ENCODE peak calls at places on chromosomes 6 and 20, in six cellular contexts. One of them, this sample, is unnamed.

GRCh38 chr20:3785240-3786125 is 1.1 kb downstream of the CENPB start:
- DNase-seq in stimulated activated naive CD8-positive, alpha-beta T cell treated with anti-CD3 and anti-CD28 coated beads, Interleukin-15, Interleukin-2, amounts not matched to agents 100 U/mL and 50 U/mL, for 24 hours: no peak
- DNase-seq in HTR-8/SVneo: no peak
- DNase-seq in cardiac muscle cell: no peak
- DNase-seq in fibroblast of the aortic adventitia: no peak
- DNase-seq in dermis microvascular lymphatic vessel endothelial cell: peak
- DNase-seq in this sample: no peak

GRCh38 chr6:32187009-32187709 is 2.8 kb downstream of the PBX2 start:
- DNase-seq in fibroblast of the aortic adventitia: no peak
- DNase-seq in cardiac muscle cell: no peak
- DNase-seq in HTR-8/SVneo: no peak
- DNase-seq in dermis microvascular lymphatic vessel endothelial cell: peak
- DNase-seq in stimulated activated naive CD8-positive, alpha-beta T cell treated with anti-CD3 and anti-CD28 coated beads, Interleukin-15, Interleukin-2, amounts not matched to agents 100 U/mL and 50 U/mL, for 24 hours: no peak
- DNase-seq in this sample: no peak

GRCh38 chr6:110348956-110349565 is 9.1 kb downstream of the METTL24 start:
- DNase-seq in stimulated activated naive CD8-positive, alpha-beta T cell treated with anti-CD3 and anti-CD28 coated beads, Interleukin-15, Interleukin-2, amounts not matched to agents 100 U/mL and 50 U/mL, for 24 hours: no peak
- DNase-seq in HTR-8/SVneo: no peak
- DNase-seq in cardiac muscle cell: no peak
- DNase-seq in fibroblast of the aortic adventitia: no peak
- DNase-seq in dermis microvascular lymphatic vessel endothelial cell: no peak
- DNase-seq in this sample: no peak

GRCh38 chr6:143675946-143676345 is 1.8 kb upstream of the PHACTR2 start:
- DNase-seq in dermis microvascular lymphatic vessel endothelial cell: no peak
- DNase-seq in cardiac muscle cell: no peak
- DNase-seq in fibroblast of the aortic adventitia: peak
- DNase-seq in stimulated activated naive CD8-positive, alpha-beta T cell treated with anti-CD3 and anti-CD28 coated beads, Interleukin-15, Interleukin-2, amounts not matched to agents 100 U/mL and 50 U/mL, for 24 hours: no peak
- DNase-seq in HTR-8/SVneo: no peak
- DNase-seq in this sample: peak

GRCh38 chr6:117441824-117442264 is 16.1 kb upstream of the ROS1 start:
- DNase-seq in fibroblast of the aortic adventitia: peak
- DNase-seq in stimulated activated naive CD8-positive, alpha-beta T cell treated with anti-CD3 and anti-CD28 coated beads, Interleukin-15, Interleukin-2, amounts not matched to agents 100 U/mL and 50 U/mL, for 24 hours: no peak
- DNase-seq in HTR-8/SVneo: no peak
- DNase-seq in cardiac muscle cell: no peak
- DNase-seq in dermis microvascular lymphatic vessel endothelial cell: no peak
- DNase-seq in this sample: peak

GRCh38 chr6:138590796-138591709 is 91.8 kb upstream of the NHSL1 start:
- DNase-seq in fibroblast of the aortic adventitia: peak
- DNase-seq in dermis microvascular lymphatic vessel endothelial cell: peak
- DNase-seq in HTR-8/SVneo: peak
- DNase-seq in cardiac muscle cell: peak
- DNase-seq in stimulated activated naive CD8-positive, alpha-beta T cell treated with anti-CD3 and anti-CD28 coated beads, Interleukin-15, Interleukin-2, amounts not matched to agents 100 U/mL and 50 U/mL, for 24 hours: peak
- DNase-seq in this sample: peak

GRCh38 chr6:82396964-82397761 is 33.5 kb downstream of the TPBG start:
- DNase-seq in dermis microvascular lymphatic vessel endothelial cell: no peak
- DNase-seq in stimulated activated naive CD8-positive, alpha-beta T cell treated with anti-CD3 and anti-CD28 coated beads, Interleukin-15, Interleukin-2, amounts not matched to agents 100 U/mL and 50 U/mL, for 24 hours: no peak
- DNase-seq in cardiac muscle cell: no peak
- DNase-seq in HTR-8/SVneo: peak
- DNase-seq in fibroblast of the aortic adventitia: peak
- DNase-seq in this sample: peak

GRCh38 chr6:127342946-127343752 is at the start of gene ECHDC1:
- DNase-seq in fibroblast of the aortic adventitia: peak
- DNase-seq in dermis microvascular lymphatic vessel endothelial cell: peak
- DNase-seq in stimulated activated naive CD8-positive, alpha-beta T cell treated with anti-CD3 and anti-CD28 coated beads, Interleukin-15, Interleukin-2, amounts not matched to agents 100 U/mL and 50 U/mL, for 24 hours: peak
- DNase-seq in cardiac muscle cell: peak
- DNase-seq in HTR-8/SVneo: peak
- DNase-seq in this sample: peak

GRCh38 chr20:62141397-62142251 is 1.6 kb downstream of the PSMA7 start:
- DNase-seq in dermis microvascular lymphatic vessel endothelial cell: peak
- DNase-seq in stimulated activated naive CD8-positive, alpha-beta T cell treated with anti-CD3 and anti-CD28 coated beads, Interleukin-15, Interleukin-2, amounts not matched to agents 100 U/mL and 50 U/mL, for 24 hours: peak
- DNase-seq in HTR-8/SVneo: no peak
- DNase-seq in fibroblast of the aortic adventitia: peak
- DNase-seq in cardiac muscle cell: peak
- DNase-seq in this sample: peak

GRCh38 chr6:103838457-103838856 is 1021.3 kb downstream of the HACE1 start:
- DNase-seq in cardiac muscle cell: no peak
- DNase-seq in fibroblast of the aortic adventitia: no peak
- DNase-seq in HTR-8/SVneo: no peak
- DNase-seq in dermis microvascular lymphatic vessel endothelial cell: no peak
- DNase-seq in stimulated activated naive CD8-positive, alpha-beta T cell treated with anti-CD3 and anti-CD28 coated beads, Interleukin-15, Interleukin-2, amounts not matched to agents 100 U/mL and 50 U/mL, for 24 hours: no peak
- DNase-seq in this sample: no peak

GRCh38 chr20:24995741-24996448 is 3.3 kb upstream of the APMAP start:
- DNase-seq in HTR-8/SVneo: no peak
- DNase-seq in dermis microvascular lymphatic vessel endothelial cell: no peak
- DNase-seq in stimulated activated naive CD8-positive, alpha-beta T cell treated with anti-CD3 and anti-CD28 coated beads, Interleukin-15, Interleukin-2, amounts not matched to agents 100 U/mL and 50 U/mL, for 24 hours: no peak
- DNase-seq in cardiac muscle cell: no peak
- DNase-seq in fibroblast of the aortic adventitia: peak
- DNase-seq in this sample: peak

GRCh38 chr20:57114290-57115005 is 152.0 kb downstream of the BMP7 start:
- DNase-seq in cardiac muscle cell: no peak
- DNase-seq in dermis microvascular lymphatic vessel endothelial cell: no peak
- DNase-seq in fibroblast of the aortic adventitia: no peak
- DNase-seq in stimulated activated naive CD8-positive, alpha-beta T cell treated with anti-CD3 and anti-CD28 coated beads, Interleukin-15, Interleukin-2, amounts not matched to agents 100 U/mL and 50 U/mL, for 24 hours: no peak
- DNase-seq in HTR-8/SVneo: no peak
- DNase-seq in this sample: no peak

GRCh38 chr6:17281497-17282481 is 628 bp downstream of the RBM24 start:
- DNase-seq in HTR-8/SVneo: no peak
- DNase-seq in dermis microvascular lymphatic vessel endothelial cell: peak
- DNase-seq in stimulated activated naive CD8-positive, alpha-beta T cell treated with anti-CD3 and anti-CD28 coated beads, Interleukin-15, Interleukin-2, amounts not matched to agents 100 U/mL and 50 U/mL, for 24 hours: peak
- DNase-seq in cardiac muscle cell: no peak
- DNase-seq in fibroblast of the aortic adventitia: peak
- DNase-seq in this sample: peak

GRCh38 chr6:44305200-44305725 is 7.9 kb downstream of the AARS2 start:
- DNase-seq in dermis microvascular lymphatic vessel endothelial cell: no peak
- DNase-seq in fibroblast of the aortic adventitia: no peak
- DNase-seq in stimulated activated naive CD8-positive, alpha-beta T cell treated with anti-CD3 and anti-CD28 coated beads, Interleukin-15, Interleukin-2, amounts not matched to agents 100 U/mL and 50 U/mL, for 24 hours: no peak
- DNase-seq in HTR-8/SVneo: no peak
- DNase-seq in cardiac muscle cell: peak
- DNase-seq in this sample: no peak

GRCh38 chr20:12269579-12269978 is 351.9 kb downstream of the BTBD3 start:
- DNase-seq in stimulated activated naive CD8-positive, alpha-beta T cell treated with anti-CD3 and anti-CD28 coated beads, Interleukin-15, Interleukin-2, amounts not matched to agents 100 U/mL and 50 U/mL, for 24 hours: no peak
- DNase-seq in dermis microvascular lymphatic vessel endothelial cell: no peak
- DNase-seq in fibroblast of the aortic adventitia: no peak
- DNase-seq in HTR-8/SVneo: no peak
- DNase-seq in cardiac muscle cell: no peak
- DNase-seq in this sample: no peak

GRCh38 chr6:16335176-16335575 is 96.8 kb downstream of the GMPR start:
- DNase-seq in stimulated activated naive CD8-positive, alpha-beta T cell treated with anti-CD3 and anti-CD28 coated beads, Interleukin-15, Interleukin-2, amounts not matched to agents 100 U/mL and 50 U/mL, for 24 hours: no peak
- DNase-seq in cardiac muscle cell: no peak
- DNase-seq in HTR-8/SVneo: no peak
- DNase-seq in dermis microvascular lymphatic vessel endothelial cell: no peak
- DNase-seq in fibroblast of the aortic adventitia: no peak
- DNase-seq in this sample: no peak

GRCh38 chr6:45881705-45882435 is 133.8 kb downstream of the CLIC5 start:
- DNase-seq in cardiac muscle cell: no peak
- DNase-seq in stimulated activated naive CD8-positive, alpha-beta T cell treated with anti-CD3 and anti-CD28 coated beads, Interleukin-15, Interleukin-2, amounts not matched to agents 100 U/mL and 50 U/mL, for 24 hours: no peak
- DNase-seq in fibroblast of the aortic adventitia: no peak
- DNase-seq in dermis microvascular lymphatic vessel endothelial cell: no peak
- DNase-seq in HTR-8/SVneo: no peak
- DNase-seq in this sample: no peak

GRCh38 chr20:57948177-57948955 is 238.6 kb upstream of the PMEPA1 start:
- DNase-seq in fibroblast of the aortic adventitia: no peak
- DNase-seq in cardiac muscle cell: no peak
- DNase-seq in HTR-8/SVneo: no peak
- DNase-seq in dermis microvascular lymphatic vessel endothelial cell: no peak
- DNase-seq in stimulated activated naive CD8-positive, alpha-beta T cell treated with anti-CD3 and anti-CD28 coated beads, Interleukin-15, Interleukin-2, amounts not matched to agents 100 U/mL and 50 U/mL, for 24 hours: no peak
- DNase-seq in this sample: no peak

GRCh38 chr6:20978176-20978614 is 443.9 kb downstream of the CDKAL1 start:
- DNase-seq in cardiac muscle cell: no peak
- DNase-seq in fibroblast of the aortic adventitia: peak
- DNase-seq in stimulated activated naive CD8-positive, alpha-beta T cell treated with anti-CD3 and anti-CD28 coated beads, Interleukin-15, Interleukin-2, amounts not matched to agents 100 U/mL and 50 U/mL, for 24 hours: no peak
- DNase-seq in dermis microvascular lymphatic vessel endothelial cell: peak
- DNase-seq in HTR-8/SVneo: no peak
- DNase-seq in this sample: peak

GRCh38 chr6:142857609-142858195 is 87.3 kb downstream of the HIVEP2 start:
- DNase-seq in fibroblast of the aortic adventitia: no peak
- DNase-seq in stimulated activated naive CD8-positive, alpha-beta T cell treated with anti-CD3 and anti-CD28 coated beads, Interleukin-15, Interleukin-2, amounts not matched to agents 100 U/mL and 50 U/mL, for 24 hours: peak
- DNase-seq in cardiac muscle cell: no peak
- DNase-seq in HTR-8/SVneo: no peak
- DNase-seq in dermis microvascular lymphatic vessel endothelial cell: no peak
- DNase-seq in this sample: no peak

GRCh38 chr6:142696689-142697088 is 248.3 kb downstream of the HIVEP2 start:
- DNase-seq in dermis microvascular lymphatic vessel endothelial cell: peak
- DNase-seq in stimulated activated naive CD8-positive, alpha-beta T cell treated with anti-CD3 and anti-CD28 coated beads, Interleukin-15, Interleukin-2, amounts not matched to agents 100 U/mL and 50 U/mL, for 24 hours: no peak
- DNase-seq in cardiac muscle cell: no peak
- DNase-seq in fibroblast of the aortic adventitia: no peak
- DNase-seq in HTR-8/SVneo: no peak
- DNase-seq in this sample: no peak

GRCh38 chr6:161736341-161736740 is 462.5 kb upstream of the AGPAT4 start:
- DNase-seq in fibroblast of the aortic adventitia: no peak
- DNase-seq in stimulated activated naive CD8-positive, alpha-beta T cell treated with anti-CD3 and anti-CD28 coated beads, Interleukin-15, Interleukin-2, amounts not matched to agents 100 U/mL and 50 U/mL, for 24 hours: no peak
- DNase-seq in HTR-8/SVneo: no peak
- DNase-seq in cardiac muscle cell: no peak
- DNase-seq in dermis microvascular lymphatic vessel endothelial cell: no peak
- DNase-seq in this sample: no peak

GRCh38 chr6:142542704-142543233 is 241.0 kb downstream of the ADGRG6 start:
- DNase-seq in HTR-8/SVneo: peak
- DNase-seq in dermis microvascular lymphatic vessel endothelial cell: no peak
- DNase-seq in stimulated activated naive CD8-positive, alpha-beta T cell treated with anti-CD3 and anti-CD28 coated beads, Interleukin-15, Interleukin-2, amounts not matched to agents 100 U/mL and 50 U/mL, for 24 hours: no peak
- DNase-seq in fibroblast of the aortic adventitia: peak
- DNase-seq in cardiac muscle cell: no peak
- DNase-seq in this sample: peak

GRCh38 chr20:40945754-40946451 is 82.7 kb upstream of the TOP1 start:
- DNase-seq in dermis microvascular lymphatic vessel endothelial cell: peak
- DNase-seq in fibroblast of the aortic adventitia: peak
- DNase-seq in cardiac muscle cell: peak
- DNase-seq in HTR-8/SVneo: peak
- DNase-seq in stimulated activated naive CD8-positive, alpha-beta T cell treated with anti-CD3 and anti-CD28 coated beads, Interleukin-15, Interleukin-2, amounts not matched to agents 100 U/mL and 50 U/mL, for 24 hours: no peak
- DNase-seq in this sample: peak

GRCh38 chr6:160790028-160790792 is 88.2 kb downstream of the PLG start:
- DNase-seq in cardiac muscle cell: no peak
- DNase-seq in fibroblast of the aortic adventitia: no peak
- DNase-seq in stimulated activated naive CD8-positive, alpha-beta T cell treated with anti-CD3 and anti-CD28 coated beads, Interleukin-15, Interleukin-2, amounts not matched to agents 100 U/mL and 50 U/mL, for 24 hours: no peak
- DNase-seq in dermis microvascular lymphatic vessel endothelial cell: no peak
- DNase-seq in HTR-8/SVneo: no peak
- DNase-seq in this sample: no peak

GRCh38 chr6:5730586-5731263 is 276.0 kb downstream of the NRN1 start:
- DNase-seq in stimulated activated naive CD8-positive, alpha-beta T cell treated with anti-CD3 and anti-CD28 coated beads, Interleukin-15, Interleukin-2, amounts not matched to agents 100 U/mL and 50 U/mL, for 24 hours: no peak
- DNase-seq in dermis microvascular lymphatic vessel endothelial cell: no peak
- DNase-seq in HTR-8/SVneo: no peak
- DNase-seq in fibroblast of the aortic adventitia: peak
- DNase-seq in cardiac muscle cell: no peak
- DNase-seq in this sample: peak

GRCh38 chr6:51495016-51495805 is 592.2 kb downstream of the PKHD1 start:
- DNase-seq in stimulated activated naive CD8-positive, alpha-beta T cell treated with anti-CD3 and anti-CD28 coated beads, Interleukin-15, Interleukin-2, amounts not matched to agents 100 U/mL and 50 U/mL, for 24 hours: no peak
- DNase-seq in fibroblast of the aortic adventitia: no peak
- DNase-seq in HTR-8/SVneo: no peak
- DNase-seq in dermis microvascular lymphatic vessel endothelial cell: no peak
- DNase-seq in cardiac muscle cell: no peak
- DNase-seq in this sample: no peak

GRCh38 chr20:2132461-2132901 is 30.9 kb downstream of the STK35 start:
- DNase-seq in dermis microvascular lymphatic vessel endothelial cell: no peak
- DNase-seq in cardiac muscle cell: no peak
- DNase-seq in HTR-8/SVneo: no peak
- DNase-seq in fibroblast of the aortic adventitia: no peak
- DNase-seq in stimulated activated naive CD8-positive, alpha-beta T cell treated with anti-CD3 and anti-CD28 coated beads, Interleukin-15, Interleukin-2, amounts not matched to agents 100 U/mL and 50 U/mL, for 24 hours: no peak
- DNase-seq in this sample: no peak

GRCh38 chr20:50645253-50646068 is 45.9 kb downstream of the RIPOR3 start:
- DNase-seq in fibroblast of the aortic adventitia: peak
- DNase-seq in HTR-8/SVneo: peak
- DNase-seq in dermis microvascular lymphatic vessel endothelial cell: peak
- DNase-seq in stimulated activated naive CD8-positive, alpha-beta T cell treated with anti-CD3 and anti-CD28 coated beads, Interleukin-15, Interleukin-2, amounts not matched to agents 100 U/mL and 50 U/mL, for 24 hours: no peak
- DNase-seq in cardiac muscle cell: peak
- DNase-seq in this sample: peak

GRCh38 chr6:16345449-16346330 is 107.3 kb downstream of the GMPR start:
- DNase-seq in HTR-8/SVneo: peak
- DNase-seq in fibroblast of the aortic adventitia: peak
- DNase-seq in dermis microvascular lymphatic vessel endothelial cell: peak
- DNase-seq in stimulated activated naive CD8-positive, alpha-beta T cell treated with anti-CD3 and anti-CD28 coated beads, Interleukin-15, Interleukin-2, amounts not matched to agents 100 U/mL and 50 U/mL, for 24 hours: no peak
- DNase-seq in cardiac muscle cell: no peak
- DNase-seq in this sample: peak

GRCh38 chr20:1323256-1323655 is 5.7 kb downstream of the SDCBP2 start:
- DNase-seq in stimulated activated naive CD8-positive, alpha-beta T cell treated with anti-CD3 and anti-CD28 coated beads, Interleukin-15, Interleukin-2, amounts not matched to agents 100 U/mL and 50 U/mL, for 24 hours: no peak
- DNase-seq in cardiac muscle cell: no peak
- DNase-seq in fibroblast of the aortic adventitia: no peak
- DNase-seq in HTR-8/SVneo: no peak
- DNase-seq in dermis microvascular lymphatic vessel endothelial cell: peak
- DNase-seq in this sample: no peak

GRCh38 chr6:140203611-140204553 is 829.4 kb upstream of the CITED2 start:
- DNase-seq in dermis microvascular lymphatic vessel endothelial cell: peak
- DNase-seq in HTR-8/SVneo: no peak
- DNase-seq in cardiac muscle cell: peak
- DNase-seq in fibroblast of the aortic adventitia: peak
- DNase-seq in stimulated activated naive CD8-positive, alpha-beta T cell treated with anti-CD3 and anti-CD28 coated beads, Interleukin-15, Interleukin-2, amounts not matched to agents 100 U/mL and 50 U/mL, for 24 hours: no peak
- DNase-seq in this sample: peak

GRCh38 chr20:1685304-1686052 is 27.9 kb upstream of the SIRPG start:
- DNase-seq in dermis microvascular lymphatic vessel endothelial cell: no peak
- DNase-seq in stimulated activated naive CD8-positive, alpha-beta T cell treated with anti-CD3 and anti-CD28 coated beads, Interleukin-15, Interleukin-2, amounts not matched to agents 100 U/mL and 50 U/mL, for 24 hours: no peak
- DNase-seq in HTR-8/SVneo: no peak
- DNase-seq in cardiac muscle cell: no peak
- DNase-seq in fibroblast of the aortic adventitia: no peak
- DNase-seq in this sample: no peak

GRCh38 chr20:16581241-16581640 is 8.0 kb upstream of the KIF16B start:
- DNase-seq in dermis microvascular lymphatic vessel endothelial cell: no peak
- DNase-seq in stimulated activated naive CD8-positive, alpha-beta T cell treated with anti-CD3 and anti-CD28 coated beads, Interleukin-15, Interleukin-2, amounts not matched to agents 100 U/mL and 50 U/mL, for 24 hours: no peak
- DNase-seq in fibroblast of the aortic adventitia: peak
- DNase-seq in HTR-8/SVneo: no peak
- DNase-seq in cardiac muscle cell: no peak
- DNase-seq in this sample: no peak

GRCh38 chr6:39962831-39963230 is 28.6 kb upstream of the MOCS1 start:
- DNase-seq in cardiac muscle cell: no peak
- DNase-seq in dermis microvascular lymphatic vessel endothelial cell: no peak
- DNase-seq in fibroblast of the aortic adventitia: no peak
- DNase-seq in HTR-8/SVneo: no peak
- DNase-seq in stimulated activated naive CD8-positive, alpha-beta T cell treated with anti-CD3 and anti-CD28 coated beads, Interleukin-15, Interleukin-2, amounts not matched to agents 100 U/mL and 50 U/mL, for 24 hours: no peak
- DNase-seq in this sample: peak

GRCh38 chr6:133341607-133342158 is 100.5 kb downstream of the EYA4 start:
- DNase-seq in HTR-8/SVneo: no peak
- DNase-seq in fibroblast of the aortic adventitia: peak
- DNase-seq in stimulated activated naive CD8-positive, alpha-beta T cell treated with anti-CD3 and anti-CD28 coated beads, Interleukin-15, Interleukin-2, amounts not matched to agents 100 U/mL and 50 U/mL, for 24 hours: no peak
- DNase-seq in cardiac muscle cell: peak
- DNase-seq in dermis microvascular lymphatic vessel endothelial cell: no peak
- DNase-seq in this sample: peak